ENCODE peak calls at places on chromosomes 2 and 18, in four cellular contexts. P is WTC11, F is A549, W is psoas muscle. Q is an unnamed sample.

GRCh38 chr18:34976534-34976898 is 64.7 kb upstream of the MAPRE2 start:
- DNase-seq in P (no peak), W (no peak), F (no peak), Q (no peak)

GRCh38 chr2:109118321-109118720 is 10.7 kb upstream of the SH3RF3 start:
- DNase-seq in F (no peak), P (no peak), W (no peak), Q (no peak)

GRCh38 chr2:45009303-45009927 is at the start of gene SIX2:
- DNase-seq in W (peak; percentile 98), F (peak; percentile 78), P (peak; percentile 97), Q (peak; percentile 99)

GRCh38 chr2:150011336-150011735 is 423.8 kb upstream of the MMADHC start:
- DNase-seq in P (no peak), W (no peak), F (no peak), Q (no peak)

GRCh38 chr2:184597571-184597980 is 753 bp upstream of the ZNF804A start:
- DNase-seq in W (peak; percentile 38), P (peak; percentile 23), F (no peak), Q (peak; percentile 2)

GRCh38 chr2:238097988-238098853 is 1.9 kb upstream of the ESPNL start:
- DNase-seq in F (peak; percentile 84), W (peak; percentile 66), P (peak; percentile 81), Q (peak; percentile 90)

GRCh38 chr2:185583058-185583816 is 155.4 kb upstream of the FSIP2 start:
- DNase-seq in P (no peak), W (no peak), F (peak; percentile 74), Q (peak; percentile 82)

GRCh38 chr2:133755515-133756311 is 187.4 kb upstream of the NCKAP5 start:
- DNase-seq in F (no peak), W (no peak), P (no peak), Q (no peak)

GRCh38 chr2:171824086-171824485 is 70.0 kb downstream of the SLC25A12 start:
- DNase-seq in W (no peak), P (no peak), F (no peak), Q (no peak)

GRCh38 chr2:125745514-125745913 is 910.4 kb upstream of the GYPC start:
- DNase-seq in P (peak; percentile 29), W (no peak), F (peak; percentile 29), Q (no peak)

GRCh38 chr2:171999604-172000469 is at the start of gene METAP1D:
- DNase-seq in W (peak; percentile 95), F (peak; percentile 89), P (peak; percentile 95), Q (peak; percentile 86)

GRCh38 chr2:200467806-200468686 is 41.8 kb downstream of the KCTD18 start:
- DNase-seq in F (no peak), W (no peak), P (no peak), Q (no peak)

GRCh38 chr2:182638652-182639051 is 77.4 kb upstream of the DNAJC10 start:
- DNase-seq in W (no peak), F (no peak), P (no peak), Q (no peak)

GRCh38 chr18:54822872-54823845 is 5.1 kb upstream of the RAB27B start:
- DNase-seq in W (no peak), P (no peak), F (peak; percentile 96), Q (peak; percentile 37)

GRCh38 chr2:136247204-136247990 is 129.4 kb upstream of the CXCR4 start:
- DNase-seq in F (no peak), W (peak; percentile 68), P (no peak), Q (no peak)

GRCh38 chr2:211671977-211672376 is 866.6 kb downstream of the ERBB4 start:
- DNase-seq in P (no peak), F (no peak), W (no peak), Q (no peak)

GRCh38 chr2:119523383-119523958 is 812 bp downstream of the SCTR start:
- DNase-seq in W (no peak), P (no peak), F (no peak), Q (no peak)

GRCh38 chr18:28999711-29000110 is 822.8 kb upstream of the CDH2 start:
- DNase-seq in F (no peak), P (no peak), W (no peak), Q (no peak)

DNA sequence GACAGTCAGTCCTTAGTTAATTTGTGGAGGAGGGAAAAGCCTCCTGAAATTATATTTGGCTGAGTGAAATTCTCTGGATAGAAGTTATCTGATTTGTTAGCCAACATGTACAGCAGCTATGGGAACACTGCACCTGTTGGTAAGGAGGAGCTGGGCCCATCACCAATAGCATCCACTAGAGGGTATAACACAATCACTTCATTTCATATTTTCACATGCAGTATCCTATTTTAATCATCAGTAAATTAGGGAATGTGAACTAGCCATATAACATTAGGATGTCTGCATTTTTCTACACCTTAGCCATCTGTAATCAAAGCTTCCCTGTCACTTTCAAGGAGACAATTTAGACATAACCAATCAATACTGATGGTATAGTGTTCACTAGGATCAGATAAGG is 818.4 kb upstream of the CDH2 start:
- DNase-seq in W (no peak), P (no peak), F (no peak), Q (no peak)
- TF ChIP-seq CTCF in W (no peak), P (no peak), F (no peak), Q (no peak)

GRCh38 chr2:178579006-178579405 is 98.7 kb downstream of the PLEKHA3 start:
- DNase-seq in P (no peak), W (no peak), F (no peak), Q (no peak)

DNA sequence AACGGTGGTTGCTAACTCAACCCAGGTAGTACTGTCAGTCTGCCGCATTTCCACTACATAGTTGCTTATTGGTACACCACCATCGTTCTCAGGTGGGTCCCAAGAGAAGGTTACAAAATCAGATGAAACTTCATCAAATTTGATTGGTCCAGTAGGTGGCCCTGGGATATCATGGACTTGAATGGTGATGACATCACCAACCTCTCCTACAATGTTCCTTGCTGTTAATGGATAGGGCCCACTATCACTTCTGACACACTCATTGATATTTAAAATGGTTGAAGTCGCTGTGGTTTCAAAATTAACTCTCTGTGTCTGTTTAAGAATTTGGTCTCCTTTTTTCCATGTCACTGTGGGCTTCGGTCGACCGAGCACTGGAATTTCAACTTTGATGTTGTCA is 94.5 kb downstream of the PLEKHA3 start:
- DNase-seq in P (no peak), F (no peak), W (no peak), Q (no peak)
- TF ChIP-seq CTCF in P (no peak), F (no peak), W (no peak), Q (no peak)

GRCh38 chr18:30999186-30999585 is 43.4 kb downstream of the DSC3 start:
- DNase-seq in F (no peak), P (no peak), W (no peak), Q (no peak)
- TF ChIP-seq CTCF in F (peak; percentile 40), P (no peak), W (no peak), Q (no peak)

DNA sequence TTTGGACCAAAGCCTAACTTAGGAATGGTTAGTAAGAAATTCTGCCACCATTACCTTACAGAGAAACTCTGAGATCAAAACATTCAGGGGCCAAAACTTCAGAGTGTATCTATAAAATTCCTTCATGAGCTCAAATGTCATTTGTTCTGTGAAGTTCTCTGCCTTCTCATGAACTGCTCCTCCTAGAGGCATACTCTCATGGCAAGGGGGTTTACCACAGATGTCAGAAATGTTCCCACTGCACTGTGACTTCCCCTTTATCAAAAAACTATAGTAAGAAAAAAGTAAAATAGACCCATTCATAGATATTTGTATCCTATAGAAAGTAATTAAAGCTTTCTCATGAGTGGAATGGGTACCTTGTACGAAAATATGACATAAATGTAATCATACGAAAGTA is 68.5 kb downstream of the USP40 start:
- DNase-seq in F (no peak), W (no peak), P (no peak), Q (no peak)
- TF ChIP-seq CTCF in F (no peak), W (no peak), P (no peak), Q (no peak)

GRCh38 chr2:7363906-7364305 is 446.7 kb downstream of the RNF144A start:
- DNase-seq in P (no peak), W (no peak), F (peak; percentile 9), Q (no peak)
- TF ChIP-seq CTCF in P (no peak), W (no peak), F (no peak), Q (no peak)

GRCh38 chr18:13103366-13103765 is 112.2 kb downstream of the CEP192 start:
- DNase-seq in F (no peak), W (no peak), P (no peak), Q (no peak)
- TF ChIP-seq CTCF in F (no peak), W (no peak), P (peak; percentile 15), Q (peak; percentile 9)

GRCh38 chr18:44973282-44973681 is 292.6 kb downstream of the SETBP1 start:
- DNase-seq in P (no peak), W (no peak), F (peak; percentile 12), Q (no peak)
- TF ChIP-seq CTCF in P (no peak), W (peak; percentile 23), F (no peak), Q (no peak)

GRCh38 chr2:227125506-227125905 is 38.5 kb downstream of the COL4A4 start:
- DNase-seq in W (no peak), P (peak; percentile 65), F (peak; percentile 31), Q (no peak)
- TF ChIP-seq CTCF in W (no peak), P (peak; percentile 33), F (no peak), Q (no peak)

DNA sequence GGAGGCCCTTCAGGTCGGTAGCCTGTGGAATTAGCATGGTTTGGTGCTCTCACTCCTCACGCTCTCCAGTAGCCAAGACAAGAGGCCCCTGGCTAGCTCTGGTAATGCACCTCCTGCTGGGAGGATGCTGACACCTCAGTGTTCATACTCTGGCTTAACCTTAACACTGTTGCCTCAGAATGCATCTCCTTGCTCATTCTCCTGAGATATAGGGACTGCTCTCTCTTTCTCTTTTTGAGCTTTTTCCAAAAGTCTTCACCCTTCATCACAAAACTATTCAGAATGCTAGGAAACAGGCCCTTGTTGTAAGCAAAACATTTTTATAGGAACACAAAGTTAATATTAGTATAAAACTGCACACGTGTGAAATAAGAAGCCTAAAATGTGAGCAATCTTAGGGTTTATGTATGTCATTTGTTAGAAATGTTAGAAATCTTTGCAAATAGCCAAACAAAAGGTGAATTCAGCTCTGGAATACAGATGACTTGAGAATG is 17.3 kb upstream of the IMPA2 start:
- DNase-seq in F (peak; percentile 40), W (no peak), P (no peak), Q (no peak)
- TF ChIP-seq CTCF in F (no peak), W (no peak), P (no peak), Q (no peak)